ENCODE peak calls at places on chromosomes 16 and 17, in eight cellular contexts. One of them, this sample, is unnamed.

GRCh38 chr17:55198690-55199370 is 65.9 kb upstream of the HLF start:
- DNase-seq in fibroblast of lung: no peak
- DNase-seq in adrenal gland: no peak
- DNase-seq in lung: no peak
- DNase-seq in cardiac muscle cell: no peak
- DNase-seq in HCT116: no peak
- DNase-seq in MM.1S: no peak
- DNase-seq in right atrium auricular region: no peak
- DNase-seq in this sample: no peak

GRCh38 chr17:57879437-57880085 is 29.7 kb upstream of the MRPS23 start:
- DNase-seq in fibroblast of lung: no peak
- DNase-seq in adrenal gland: no peak
- DNase-seq in lung: no peak
- DNase-seq in cardiac muscle cell: no peak
- DNase-seq in HCT116: no peak
- DNase-seq in MM.1S: no peak
- DNase-seq in right atrium auricular region: no peak
- DNase-seq in this sample: no peak

GRCh38 chr17:71023631-71024030 is 854.3 kb downstream of the KCNJ2 start:
- DNase-seq in fibroblast of lung: peak; percentile 20
- DNase-seq in adrenal gland: no peak
- DNase-seq in lung: no peak
- DNase-seq in cardiac muscle cell: peak; percentile 75
- DNase-seq in HCT116: no peak
- DNase-seq in MM.1S: no peak
- DNase-seq in right atrium auricular region: no peak
- DNase-seq in this sample: no peak

GRCh38 chr17:82933006-82933310 is 93.1 kb upstream of the ZNF750 start:
- DNase-seq in fibroblast of lung: no peak
- DNase-seq in adrenal gland: no peak
- DNase-seq in lung: no peak
- DNase-seq in cardiac muscle cell: no peak
- DNase-seq in HCT116: no peak
- DNase-seq in MM.1S: no peak
- DNase-seq in right atrium auricular region: no peak
- DNase-seq in this sample: peak; percentile 53

GRCh38 chr16:84593825-84594724 is 23.8 kb downstream of the COTL1 start:
- DNase-seq in fibroblast of lung: peak; percentile 50
- DNase-seq in adrenal gland: peak; percentile 73
- DNase-seq in lung: peak; percentile 55
- DNase-seq in cardiac muscle cell: no peak
- DNase-seq in HCT116: no peak
- DNase-seq in MM.1S: peak; percentile 37
- DNase-seq in right atrium auricular region: no peak
- DNase-seq in this sample: no peak

GRCh38 chr16:12354296-12354818 is 377.8 kb downstream of the SNX29 start:
- DNase-seq in fibroblast of lung: no peak
- DNase-seq in adrenal gland: no peak
- DNase-seq in lung: no peak
- DNase-seq in cardiac muscle cell: no peak
- DNase-seq in HCT116: no peak
- DNase-seq in MM.1S: no peak
- DNase-seq in right atrium auricular region: no peak
- DNase-seq in this sample: no peak

GRCh38 chr17:60952747-60953146 is 275.1 kb downstream of the BCAS3 start:
- DNase-seq in fibroblast of lung: no peak
- DNase-seq in adrenal gland: no peak
- DNase-seq in lung: no peak
- DNase-seq in cardiac muscle cell: no peak
- DNase-seq in HCT116: no peak
- DNase-seq in MM.1S: no peak
- DNase-seq in right atrium auricular region: no peak
- DNase-seq in this sample: no peak

GRCh38 chr16:27319257-27319965 is 5.6 kb downstream of the IL4R start:
- DNase-seq in fibroblast of lung: no peak
- DNase-seq in adrenal gland: peak; percentile 35
- DNase-seq in lung: no peak
- DNase-seq in cardiac muscle cell: no peak
- DNase-seq in HCT116: no peak
- DNase-seq in MM.1S: no peak
- DNase-seq in right atrium auricular region: no peak
- DNase-seq in this sample: peak; percentile 40

GRCh38 chr17:1605681-1606351 is 22.8 kb downstream of the SLC43A2 start:
- DNase-seq in fibroblast of lung: no peak
- DNase-seq in adrenal gland: no peak
- DNase-seq in lung: no peak
- DNase-seq in cardiac muscle cell: no peak
- DNase-seq in HCT116: no peak
- DNase-seq in MM.1S: no peak
- DNase-seq in right atrium auricular region: no peak
- DNase-seq in this sample: no peak

GRCh38 chr17:72097144-72097543 is 23.7 kb upstream of the SOX9 start:
- DNase-seq in fibroblast of lung: no peak
- DNase-seq in adrenal gland: no peak
- DNase-seq in lung: no peak
- DNase-seq in cardiac muscle cell: no peak
- DNase-seq in HCT116: no peak
- DNase-seq in MM.1S: no peak
- DNase-seq in right atrium auricular region: peak; percentile 30
- DNase-seq in this sample: peak; percentile 29

GRCh38 chr16:11233727-11234376 is 22.2 kb downstream of the SOCS1 start:
- DNase-seq in fibroblast of lung: no peak
- DNase-seq in adrenal gland: no peak
- DNase-seq in lung: no peak
- DNase-seq in cardiac muscle cell: no peak
- DNase-seq in HCT116: no peak
- DNase-seq in MM.1S: no peak
- DNase-seq in right atrium auricular region: no peak
- DNase-seq in this sample: no peak

DNA sequence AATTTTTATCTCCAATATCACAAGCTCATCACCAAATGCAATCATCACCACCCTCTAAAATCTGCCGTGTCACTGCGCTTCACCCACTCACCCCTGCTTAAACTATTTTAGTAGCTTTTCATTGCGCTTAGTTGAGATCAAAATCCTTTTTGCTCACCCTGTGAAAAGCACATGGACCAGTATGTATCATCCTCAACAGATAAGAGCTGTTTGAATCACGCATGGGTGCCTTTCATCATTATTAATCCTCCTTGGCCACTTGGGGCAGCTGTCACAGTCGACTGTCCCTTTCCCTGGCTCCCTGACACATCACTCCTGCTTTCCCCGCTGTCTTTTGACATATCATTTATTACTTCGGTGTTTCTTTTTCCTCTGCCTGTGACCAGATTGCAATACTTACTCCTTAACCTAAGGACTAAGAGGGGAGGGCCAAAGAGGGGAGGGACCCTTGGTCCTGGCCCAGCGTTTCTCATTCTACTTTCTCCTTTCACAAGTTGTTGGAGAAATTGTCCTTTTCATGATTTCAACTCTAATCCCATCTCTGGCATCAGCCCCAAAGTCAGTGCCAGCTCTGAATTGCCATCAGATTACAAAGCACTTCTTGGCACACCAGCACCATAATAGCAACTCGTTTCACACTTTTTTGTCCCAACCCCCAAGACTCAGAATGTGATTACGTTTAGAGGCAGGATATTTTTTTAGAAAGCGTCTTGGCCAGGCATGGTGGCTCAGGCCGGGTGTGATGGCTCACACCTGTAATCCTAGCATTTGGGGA is 8.6 kb upstream of the KDM6B start:
- DNase-seq in fibroblast of lung: no peak
- DNase-seq in adrenal gland: peak; percentile 69
- DNase-seq in lung: no peak
- DNase-seq in cardiac muscle cell: no peak
- DNase-seq in HCT116: no peak
- DNase-seq in MM.1S: no peak
- DNase-seq in right atrium auricular region: no peak
- DNase-seq in this sample: no peak
- TF ChIP-seq CTCF in fibroblast of lung: no peak
- TF ChIP-seq CTCF in adrenal gland: no peak
- TF ChIP-seq CTCF in lung: no peak
- TF ChIP-seq CTCF in cardiac muscle cell: no peak
- TF ChIP-seq CTCF in HCT116: peak; percentile 36
- TF ChIP-seq CTCF in MM.1S: peak; percentile 23
- TF ChIP-seq CTCF in right atrium auricular region: no peak
- TF ChIP-seq CTCF in this sample: no peak

GRCh38 chr16:75011634-75012307 is 12.9 kb downstream of the ZNRF1 start:
- DNase-seq in fibroblast of lung: peak; percentile 89
- DNase-seq in adrenal gland: no peak
- DNase-seq in lung: no peak
- DNase-seq in cardiac muscle cell: no peak
- DNase-seq in HCT116: peak; percentile 75
- DNase-seq in MM.1S: no peak
- DNase-seq in right atrium auricular region: no peak
- DNase-seq in this sample: no peak
- H3K27ac ChIP-seq in fibroblast of lung: peak overlapping the region; percentile 67
- H3K27ac ChIP-seq in adrenal gland: no peak overlapping the region
- H3K27ac ChIP-seq in lung: peak overlapping the region; percentile 83
- H3K27ac ChIP-seq in cardiac muscle cell: peak overlapping the region; percentile 60
- H3K27ac ChIP-seq in HCT116: peak overlapping the region; percentile 88
- H3K27ac ChIP-seq in MM.1S: no peak overlapping the region
- H3K27ac ChIP-seq in right atrium auricular region: peak overlapping the region; percentile 87
- H3K27ac ChIP-seq in this sample: peak overlapping the region; percentile 86

GRCh38 chr17:73695035-73695738 is 50.9 kb upstream of the SDK2 start:
- DNase-seq in fibroblast of lung: no peak
- DNase-seq in adrenal gland: no peak
- DNase-seq in lung: no peak
- DNase-seq in cardiac muscle cell: no peak
- DNase-seq in HCT116: no peak
- DNase-seq in MM.1S: no peak
- DNase-seq in right atrium auricular region: no peak
- DNase-seq in this sample: peak; percentile 45

GRCh38 chr17:73694491-73694890 is 50.2 kb upstream of the SDK2 start:
- DNase-seq in fibroblast of lung: no peak
- DNase-seq in adrenal gland: no peak
- DNase-seq in lung: no peak
- DNase-seq in cardiac muscle cell: no peak
- DNase-seq in HCT116: no peak
- DNase-seq in MM.1S: no peak
- DNase-seq in right atrium auricular region: no peak
- DNase-seq in this sample: no peak

GRCh38 chr17:73696251-73696650 is 52.0 kb upstream of the SDK2 start:
- DNase-seq in fibroblast of lung: no peak
- DNase-seq in adrenal gland: peak; percentile 14
- DNase-seq in lung: no peak
- DNase-seq in cardiac muscle cell: no peak
- DNase-seq in HCT116: no peak
- DNase-seq in MM.1S: no peak
- DNase-seq in right atrium auricular region: no peak
- DNase-seq in this sample: peak; percentile 4

GRCh38 chr17:73698966-73699365 is 54.7 kb upstream of the SDK2 start:
- DNase-seq in fibroblast of lung: no peak
- DNase-seq in adrenal gland: peak; percentile 17
- DNase-seq in lung: no peak
- DNase-seq in cardiac muscle cell: no peak
- DNase-seq in HCT116: no peak
- DNase-seq in MM.1S: no peak
- DNase-seq in right atrium auricular region: no peak
- DNase-seq in this sample: peak; percentile 41

DNA sequence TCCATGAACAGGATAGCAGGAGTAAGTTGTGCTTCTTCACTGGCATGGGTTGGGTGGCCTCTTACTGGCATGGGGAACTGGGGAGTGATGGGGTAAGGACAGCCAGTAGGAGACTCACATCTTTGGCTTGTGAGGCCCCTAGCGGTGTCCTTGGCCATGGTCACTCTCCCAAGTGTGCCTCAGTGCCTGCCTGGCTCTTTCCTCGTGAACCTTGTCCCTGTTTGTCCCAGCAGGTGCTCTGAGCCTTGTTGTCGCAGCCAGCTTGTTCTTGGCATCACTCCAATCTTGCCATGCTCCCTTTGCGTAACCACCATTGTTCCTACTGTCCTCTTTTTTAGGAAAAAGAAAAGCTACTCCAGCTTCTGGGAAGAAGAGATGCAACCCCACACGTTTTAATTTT is 53.6 kb upstream of the SDK2 start:
- DNase-seq in fibroblast of lung: no peak
- DNase-seq in adrenal gland: peak; percentile 50
- DNase-seq in lung: no peak
- DNase-seq in cardiac muscle cell: no peak
- DNase-seq in HCT116: no peak
- DNase-seq in MM.1S: no peak
- DNase-seq in right atrium auricular region: no peak
- DNase-seq in this sample: peak; percentile 47
- TF ChIP-seq CTCF in fibroblast of lung: no peak
- TF ChIP-seq CTCF in adrenal gland: no peak
- TF ChIP-seq CTCF in lung: no peak
- TF ChIP-seq CTCF in cardiac muscle cell: no peak
- TF ChIP-seq CTCF in HCT116: peak; percentile 38
- TF ChIP-seq CTCF in MM.1S: no peak
- TF ChIP-seq CTCF in right atrium auricular region: no peak
- TF ChIP-seq CTCF in this sample: no peak

GRCh38 chr17:4738136-4739121 is 1.2 kb upstream of the ZMYND15 start:
- DNase-seq in fibroblast of lung: no peak
- DNase-seq in adrenal gland: no peak
- DNase-seq in lung: peak; percentile 57
- DNase-seq in cardiac muscle cell: no peak
- DNase-seq in HCT116: no peak
- DNase-seq in MM.1S: peak; percentile 49
- DNase-seq in right atrium auricular region: no peak
- DNase-seq in this sample: no peak
- H3K27ac ChIP-seq in fibroblast of lung: no peak overlapping the region
- H3K27ac ChIP-seq in adrenal gland: no peak overlapping the region
- H3K27ac ChIP-seq in lung: no peak overlapping the region
- H3K27ac ChIP-seq in cardiac muscle cell: no peak overlapping the region
- H3K27ac ChIP-seq in HCT116: peak overlapping the region; percentile 52
- H3K27ac ChIP-seq in MM.1S: no peak overlapping the region
- H3K27ac ChIP-seq in right atrium auricular region: no peak overlapping the region
- H3K27ac ChIP-seq in this sample: peak overlapping the region; percentile 61